ENCODE peak calls at places on chromosomes 3 and 15, in seven cellular contexts. V, E, O, N, A, I and U are unnamed samples.
A peak's percentile ranks its signal among the peaks of the same experiment; 100 is the strongest.

GRCh38 chr3:30970183-30970582 is 75.7 kb upstream of the GADL1 start:
- DNase-seq in E (no peak), V (no peak), A (no peak), N (peak; percentile 14), O (no peak), I (no peak), U (no peak)

GRCh38 chr15:40932625-40933519 is 3.7 kb downstream of the DLL4 start:
- DNase-seq in O (no peak), A (no peak), I (no peak), V (no peak), N (no peak), E (no peak), U (no peak)

GRCh38 chr3:86774082-86774691 is 216.8 kb downstream of the VGLL3 start:
- DNase-seq in A (no peak), V (no peak), I (no peak), O (no peak), N (peak; percentile 52), E (no peak), U (no peak)

GRCh38 chr3:196341142-196341541 is 3.0 kb upstream of the TM4SF19 start:
- DNase-seq in A (no peak), N (no peak), E (no peak), O (no peak), I (no peak), V (no peak), U (peak; percentile 36)

GRCh38 chr15:29854413-29854812 is 32.1 kb upstream of the TJP1 start:
- DNase-seq in I (no peak), V (no peak), E (no peak), A (no peak), N (no peak), O (no peak), U (no peak)

GRCh38 chr3:146560678-146561077 is 16.3 kb upstream of the PLSCR1 start:
- DNase-seq in O (no peak), V (no peak), I (no peak), A (no peak), E (no peak), N (no peak), U (no peak)

GRCh38 chr15:33341943-33342342 is 31.2 kb downstream of the RYR3 start:
- DNase-seq in O (no peak), N (no peak), E (no peak), V (no peak), I (no peak), A (no peak), U (no peak)

GRCh38 chr3:146024260-146024659 is 136.7 kb downstream of the PLOD2 start:
- DNase-seq in V (no peak), N (no peak), O (no peak), I (no peak), E (no peak), A (no peak), U (no peak)

GRCh38 chr15:52728899-52729298 is 49.7 kb upstream of the ATOSA start:
- DNase-seq in I (no peak), A (no peak), E (peak; percentile 5), N (no peak), O (no peak), V (no peak), U (no peak)

GRCh38 chr3:56956906-56957305 is 103.6 kb upstream of the SPATA12 start:
- DNase-seq in O (no peak), V (no peak), E (no peak), A (no peak), I (no peak), N (no peak), U (no peak)

DNA sequence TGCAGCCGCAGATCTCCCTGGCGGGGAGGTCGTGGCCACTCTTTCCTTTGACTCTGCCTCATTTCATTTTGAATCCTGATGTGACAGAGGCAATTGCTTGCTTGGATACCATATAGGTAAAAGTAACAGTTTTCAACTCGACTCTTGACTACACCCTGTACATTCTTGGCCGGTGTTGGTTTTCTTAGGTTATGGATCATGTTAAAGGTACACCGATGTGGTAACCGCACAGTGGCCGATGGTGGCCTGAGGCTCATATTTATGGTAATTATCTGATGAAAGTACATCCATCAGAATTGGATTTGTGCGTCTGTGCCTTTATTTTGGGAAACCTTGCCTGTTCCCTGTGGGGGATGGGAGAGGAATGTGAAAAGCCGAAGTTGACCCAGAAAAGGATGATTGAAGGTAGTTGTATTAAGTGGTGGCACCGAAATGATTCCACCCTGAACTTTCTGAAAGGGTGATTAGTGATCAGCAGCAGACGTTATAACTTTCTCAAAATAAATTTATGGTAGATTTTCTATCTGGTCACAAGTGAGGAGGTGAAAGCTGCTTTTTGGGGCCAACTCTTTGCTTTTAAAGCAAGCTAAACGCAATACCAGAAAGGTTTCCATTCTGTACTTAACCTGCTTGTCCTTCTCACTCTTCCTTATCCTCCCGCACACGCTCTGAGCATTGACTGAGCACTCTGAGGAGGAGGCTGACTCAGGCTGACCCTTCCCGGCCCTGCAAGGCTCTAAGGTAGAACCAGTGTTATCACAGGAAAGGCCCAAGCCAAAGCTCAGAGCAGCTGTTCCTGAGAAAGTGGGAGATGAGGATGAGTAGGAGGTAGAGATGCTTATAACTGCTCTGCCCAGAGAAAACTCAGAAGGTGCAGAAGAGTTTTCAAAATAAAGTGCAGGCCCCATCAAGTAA is 2.0 kb downstream of the B3GNT5 start:
- DNase-seq in V (no peak), I (no peak), E (no peak), A (no peak), O (no peak), N (no peak), U (peak; percentile 32)
- TF ChIP-seq POLR2AphosphoS5 in V (no peak), I (no peak), E (no peak), A (no peak), O (no peak), N (no peak), U (peak; percentile 32)

GRCh38 chr15:68816158-68816557 is 4.5 kb downstream of the ANP32A start:
- DNase-seq in N (no peak), E (no peak), V (no peak), A (no peak), O (peak; percentile 9), I (no peak), U (no peak)

GRCh38 chr15:68818088-68818670 is 2.5 kb downstream of the ANP32A start:
- DNase-seq in V (no peak), N (peak; percentile 82), I (no peak), O (peak; percentile 66), A (peak; percentile 66), E (peak; percentile 87), U (peak; percentile 69)

GRCh38 chr15:68815598-68815997 is 5.1 kb downstream of the ANP32A start:
- DNase-seq in O (peak; percentile 15), I (no peak), V (no peak), E (no peak), N (no peak), A (peak; percentile 53), U (peak; percentile 54)

GRCh38 chr15:68817304-68818087 is 3.2 kb downstream of the ANP32A start:
- DNase-seq in A (peak; percentile 76), V (no peak), E (peak; percentile 76), I (no peak), O (peak; percentile 60), N (peak; percentile 66), U (peak; percentile 77)

DNA sequence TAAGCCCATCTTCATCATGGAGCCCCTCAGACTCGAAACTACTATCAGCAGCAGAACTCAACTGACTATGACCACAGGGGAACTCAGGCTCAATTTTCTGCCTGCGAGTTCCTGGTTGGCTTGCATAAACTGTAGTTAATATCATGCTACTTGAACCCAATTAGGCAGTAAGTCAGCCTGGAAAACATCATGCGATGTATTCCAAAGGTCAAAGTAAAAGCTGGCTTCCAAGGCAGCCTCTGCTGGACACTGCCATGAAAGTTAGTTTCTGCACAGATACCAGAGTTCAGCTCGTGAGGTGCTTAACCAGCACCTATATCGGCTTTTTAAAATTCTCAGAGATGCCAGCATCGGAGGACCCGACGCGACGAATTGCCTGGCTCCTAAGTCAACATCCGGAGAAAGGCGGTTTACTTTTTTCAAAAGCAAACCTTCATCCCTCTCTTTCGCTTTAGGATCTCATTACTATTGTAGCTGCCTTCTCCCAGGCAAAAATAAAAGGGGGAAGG is 3.8 kb downstream of the ANP32A start:
- DNase-seq in I (no peak), A (peak; percentile 44), N (no peak), E (no peak), O (no peak), V (no peak), U (no peak)
- TF ChIP-seq POLR2AphosphoS5 in I (no peak), A (no peak), N (no peak), E (no peak), O (no peak), V (no peak), U (no peak)

DNA sequence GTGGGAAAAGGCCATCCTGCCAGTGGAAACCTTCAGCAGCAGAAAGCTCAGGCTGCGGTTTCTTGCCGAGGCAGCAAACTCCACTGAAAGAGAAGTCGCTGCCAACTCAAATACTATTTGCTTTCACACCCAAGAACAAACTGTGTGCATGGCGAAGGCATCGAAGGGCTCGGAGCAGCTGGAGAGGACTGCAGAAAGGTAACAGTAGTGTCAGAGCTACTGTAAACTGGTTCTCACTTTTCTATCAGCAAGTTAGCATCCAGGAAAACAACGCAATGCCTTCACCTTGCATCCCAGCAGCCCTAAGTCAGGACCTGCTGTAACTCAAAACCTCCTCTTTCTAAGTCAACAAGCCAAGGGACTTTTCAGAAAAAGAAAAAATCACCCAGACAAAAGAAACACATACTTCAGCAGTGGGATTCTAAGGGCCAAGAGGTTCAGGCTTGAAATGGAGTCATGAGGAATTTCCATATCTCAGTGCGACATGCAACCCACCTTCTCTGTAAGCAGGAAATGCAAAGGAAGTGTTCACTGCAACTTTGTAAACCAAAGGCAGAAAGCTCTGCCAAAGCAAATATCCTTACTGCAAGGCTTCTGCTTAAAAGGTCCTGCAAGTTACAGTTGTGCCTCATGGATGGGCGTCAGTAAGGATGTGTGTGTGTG is 193.5 kb downstream of the FOXP1 start:
- DNase-seq in N (peak; percentile 71), E (no peak), O (peak; percentile 47), A (peak; percentile 77), V (no peak), I (no peak), U (peak; percentile 28)
- TF ChIP-seq POLR2AphosphoS5 in N (no peak), E (no peak), O (peak; percentile 29), A (no peak), V (no peak), I (no peak), U (peak; percentile 42)

GRCh38 chr3:12584091-12584490 is 27.2 kb downstream of the MKRN2 start:
- DNase-seq in N (no peak), E (no peak), O (no peak), A (no peak), V (no peak), I (no peak), U (no peak)

GRCh38 chr3:12585181-12585580 is 28.3 kb downstream of the MKRN2 start:
- DNase-seq in E (no peak), O (no peak), N (no peak), A (no peak), I (no peak), V (no peak), U (no peak)

GRCh38 chr3:12579919-12580318 is 23.0 kb downstream of the MKRN2 start:
- DNase-seq in I (no peak), V (no peak), A (no peak), E (no peak), O (no peak), N (no peak), U (no peak)

GRCh38 chr3:12583280-12583679 is 26.4 kb downstream of the MKRN2 start:
- DNase-seq in V (no peak), O (no peak), I (no peak), N (no peak), E (no peak), A (no peak), U (no peak)

DNA sequence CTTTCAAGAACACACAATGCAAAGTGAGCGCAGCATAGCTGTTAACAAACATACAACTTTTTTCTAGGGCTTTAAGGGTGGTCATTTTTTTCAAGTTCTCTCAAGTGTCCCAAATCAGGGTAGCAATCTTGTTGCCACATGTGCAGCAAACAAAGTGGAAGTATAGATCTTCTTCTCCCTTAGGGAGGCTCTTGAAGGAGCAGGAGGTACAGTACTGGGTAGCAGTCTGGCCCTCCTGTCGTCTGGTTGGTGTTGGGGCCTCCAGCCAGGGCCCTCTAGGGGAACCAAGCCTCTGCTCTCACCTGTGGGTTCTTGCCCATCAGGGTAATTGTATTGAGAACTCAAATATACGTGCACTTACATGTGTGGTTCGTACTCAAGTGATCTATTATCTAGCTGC is 25.8 kb downstream of the MKRN2 start:
- DNase-seq in E (no peak), A (no peak), I (no peak), V (no peak), N (no peak), O (no peak), U (no peak)
- TF ChIP-seq POLR2AphosphoS5 in E (no peak), A (no peak), I (no peak), V (no peak), N (no peak), O (no peak), U (no peak)